ENCODE peak calls at places on chromosomes 6 and 20, in ten cellular contexts. One of them, this sample, is unnamed.

GRCh38 chr6:45371924-45372582 is 5.7 kb downstream of the SUPT3H start:
- DNase-seq in activated T-cell treated with anti-CD3 and anti-CD28 coated beads for 24 hours: no peak
- DNase-seq in coronary artery: no peak
- DNase-seq in posterior cingulate gyrus: no peak
- DNase-seq in CD8-positive, alpha-beta T cell: no peak
- DNase-seq in NCI-H69: no peak
- DNase-seq in NCI-H1105: no peak
- DNase-seq in H1: no peak
- DNase-seq in T-helper 1 cell: no peak
- DNase-seq in GM03348: no peak
- DNase-seq in this sample: no peak

GRCh38 chr6:138161434-138162103 is at the start of gene ARFGEF3:
- DNase-seq in activated T-cell treated with anti-CD3 and anti-CD28 coated beads for 24 hours: peak
- DNase-seq in coronary artery: no peak
- DNase-seq in posterior cingulate gyrus: peak
- DNase-seq in CD8-positive, alpha-beta T cell: peak
- DNase-seq in NCI-H69: peak
- DNase-seq in NCI-H1105: peak
- DNase-seq in H1: no peak
- DNase-seq in T-helper 1 cell: peak
- DNase-seq in GM03348: peak
- DNase-seq in this sample: no peak

GRCh38 chr20:62937353-62938104 is 418 bp upstream of the GID8 start:
- DNase-seq in activated T-cell treated with anti-CD3 and anti-CD28 coated beads for 24 hours: peak
- DNase-seq in coronary artery: peak
- DNase-seq in posterior cingulate gyrus: peak
- DNase-seq in CD8-positive, alpha-beta T cell: peak
- DNase-seq in NCI-H69: peak
- DNase-seq in NCI-H1105: peak
- DNase-seq in H1: peak
- DNase-seq in T-helper 1 cell: peak
- DNase-seq in GM03348: peak
- DNase-seq in this sample: peak

GRCh38 chr6:107033136-107033535 is 5.1 kb downstream of the MTRES1 start:
- DNase-seq in activated T-cell treated with anti-CD3 and anti-CD28 coated beads for 24 hours: no peak
- DNase-seq in coronary artery: no peak
- DNase-seq in posterior cingulate gyrus: no peak
- DNase-seq in CD8-positive, alpha-beta T cell: no peak
- DNase-seq in NCI-H69: no peak
- DNase-seq in NCI-H1105: no peak
- DNase-seq in H1: no peak
- DNase-seq in T-helper 1 cell: no peak
- DNase-seq in GM03348: no peak
- DNase-seq in this sample: no peak

GRCh38 chr6:140445474-140446004 is 1071.1 kb upstream of the CITED2 start:
- DNase-seq in activated T-cell treated with anti-CD3 and anti-CD28 coated beads for 24 hours: no peak
- DNase-seq in coronary artery: no peak
- DNase-seq in posterior cingulate gyrus: no peak
- DNase-seq in CD8-positive, alpha-beta T cell: no peak
- DNase-seq in NCI-H69: no peak
- DNase-seq in NCI-H1105: no peak
- DNase-seq in H1: no peak
- DNase-seq in T-helper 1 cell: no peak
- DNase-seq in GM03348: peak
- DNase-seq in this sample: no peak

GRCh38 chr6:150314230-150315188 is 54.3 kb upstream of the IYD start:
- DNase-seq in activated T-cell treated with anti-CD3 and anti-CD28 coated beads for 24 hours: no peak
- DNase-seq in coronary artery: no peak
- DNase-seq in posterior cingulate gyrus: no peak
- DNase-seq in CD8-positive, alpha-beta T cell: no peak
- DNase-seq in NCI-H69: peak
- DNase-seq in NCI-H1105: no peak
- DNase-seq in H1: no peak
- DNase-seq in T-helper 1 cell: no peak
- DNase-seq in GM03348: no peak
- DNase-seq in this sample: no peak

GRCh38 chr6:150835620-150836019 is 29.9 kb upstream of the MTHFD1L start:
- DNase-seq in activated T-cell treated with anti-CD3 and anti-CD28 coated beads for 24 hours: no peak
- DNase-seq in coronary artery: no peak
- DNase-seq in posterior cingulate gyrus: no peak
- DNase-seq in CD8-positive, alpha-beta T cell: no peak
- DNase-seq in NCI-H69: peak
- DNase-seq in NCI-H1105: no peak
- DNase-seq in H1: no peak
- DNase-seq in T-helper 1 cell: no peak
- DNase-seq in GM03348: no peak
- DNase-seq in this sample: no peak

GRCh38 chr20:47336013-47336754 is 20.3 kb downstream of the ZMYND8 start:
- DNase-seq in activated T-cell treated with anti-CD3 and anti-CD28 coated beads for 24 hours: no peak
- DNase-seq in coronary artery: peak
- DNase-seq in posterior cingulate gyrus: peak
- DNase-seq in CD8-positive, alpha-beta T cell: no peak
- DNase-seq in NCI-H69: peak
- DNase-seq in NCI-H1105: no peak
- DNase-seq in H1: no peak
- DNase-seq in T-helper 1 cell: no peak
- DNase-seq in GM03348: peak
- DNase-seq in this sample: no peak

GRCh38 chr6:119720160-119720559 is 370.6 kb upstream of the MAN1A1 start:
- DNase-seq in activated T-cell treated with anti-CD3 and anti-CD28 coated beads for 24 hours: no peak
- DNase-seq in coronary artery: no peak
- DNase-seq in posterior cingulate gyrus: no peak
- DNase-seq in CD8-positive, alpha-beta T cell: no peak
- DNase-seq in NCI-H69: peak
- DNase-seq in NCI-H1105: no peak
- DNase-seq in H1: no peak
- DNase-seq in T-helper 1 cell: no peak
- DNase-seq in GM03348: no peak
- DNase-seq in this sample: no peak

GRCh38 chr6:136525586-136526195 is 24.5 kb downstream of the MAP7 start:
- DNase-seq in activated T-cell treated with anti-CD3 and anti-CD28 coated beads for 24 hours: no peak
- DNase-seq in coronary artery: no peak
- DNase-seq in posterior cingulate gyrus: peak
- DNase-seq in CD8-positive, alpha-beta T cell: no peak
- DNase-seq in NCI-H69: peak
- DNase-seq in NCI-H1105: no peak
- DNase-seq in H1: no peak
- DNase-seq in T-helper 1 cell: no peak
- DNase-seq in GM03348: no peak
- DNase-seq in this sample: no peak

GRCh38 chr6:169776379-169776778 is 25.0 kb downstream of the ERMARD start:
- DNase-seq in activated T-cell treated with anti-CD3 and anti-CD28 coated beads for 24 hours: no peak
- DNase-seq in coronary artery: peak
- DNase-seq in posterior cingulate gyrus: no peak
- DNase-seq in CD8-positive, alpha-beta T cell: no peak
- DNase-seq in NCI-H69: no peak
- DNase-seq in NCI-H1105: no peak
- DNase-seq in H1: no peak
- DNase-seq in T-helper 1 cell: no peak
- DNase-seq in GM03348: no peak
- DNase-seq in this sample: no peak

GRCh38 chr20:62134735-62135231 is 8.4 kb downstream of the PSMA7 start:
- DNase-seq in activated T-cell treated with anti-CD3 and anti-CD28 coated beads for 24 hours: no peak
- DNase-seq in coronary artery: peak
- DNase-seq in posterior cingulate gyrus: no peak
- DNase-seq in CD8-positive, alpha-beta T cell: no peak
- DNase-seq in NCI-H69: no peak
- DNase-seq in NCI-H1105: no peak
- DNase-seq in H1: no peak
- DNase-seq in T-helper 1 cell: no peak
- DNase-seq in GM03348: no peak
- DNase-seq in this sample: no peak

GRCh38 chr20:62426678-62427077 is 661 bp downstream of the RBBP8NL start:
- DNase-seq in activated T-cell treated with anti-CD3 and anti-CD28 coated beads for 24 hours: no peak
- DNase-seq in coronary artery: no peak
- DNase-seq in posterior cingulate gyrus: no peak
- DNase-seq in CD8-positive, alpha-beta T cell: no peak
- DNase-seq in NCI-H69: peak
- DNase-seq in NCI-H1105: no peak
- DNase-seq in H1: no peak
- DNase-seq in T-helper 1 cell: no peak
- DNase-seq in GM03348: no peak
- DNase-seq in this sample: no peak

GRCh38 chr20:24018796-24019195 is 30.2 kb upstream of the GGTLC1 start:
- DNase-seq in activated T-cell treated with anti-CD3 and anti-CD28 coated beads for 24 hours: no peak
- DNase-seq in coronary artery: no peak
- DNase-seq in posterior cingulate gyrus: no peak
- DNase-seq in CD8-positive, alpha-beta T cell: no peak
- DNase-seq in NCI-H69: no peak
- DNase-seq in NCI-H1105: no peak
- DNase-seq in H1: no peak
- DNase-seq in T-helper 1 cell: no peak
- DNase-seq in GM03348: no peak
- DNase-seq in this sample: no peak

GRCh38 chr6:15922510-15923307 is 206.2 kb upstream of the MYLIP start:
- DNase-seq in activated T-cell treated with anti-CD3 and anti-CD28 coated beads for 24 hours: no peak
- DNase-seq in coronary artery: no peak
- DNase-seq in posterior cingulate gyrus: no peak
- DNase-seq in CD8-positive, alpha-beta T cell: no peak
- DNase-seq in NCI-H69: no peak
- DNase-seq in NCI-H1105: no peak
- DNase-seq in H1: no peak
- DNase-seq in T-helper 1 cell: no peak
- DNase-seq in GM03348: peak
- DNase-seq in this sample: no peak